ENCODE peak calls at places on chromosomes 12 and 14, in six cellular contexts. M, W, F, O, B and L are unnamed samples.

GRCh38 chr14:81302613-81303012 is 81.9 kb upstream of the GTF2A1 start:
- DNase-seq in F (no peak), B (no peak), M (no peak), W (peak), O (no peak), L (no peak)

GRCh38 chr12:60148831-60149230 is 553.0 kb downstream of the SLC16A7 start:
- DNase-seq in F (no peak), W (peak), O (no peak), B (no peak), M (no peak), L (no peak)

GRCh38 chr12:52693261-52693660 is 10.1 kb downstream of the KRT77 start:
- DNase-seq in B (no peak), M (no peak), F (no peak), O (no peak), W (no peak), L (no peak)

GRCh38 chr14:103994535-103995184 is 52.3 kb upstream of the RD3L start:
- DNase-seq in M (no peak), W (peak), F (no peak), B (no peak), O (no peak), L (no peak)

GRCh38 chr12:25958254-25959068 is at the start of gene RASSF8:
- DNase-seq in W (peak), B (peak), M (no peak), F (peak), O (peak), L (no peak)

GRCh38 chr12:5479761-5480160 is 47.9 kb downstream of the NTF3 start:
- DNase-seq in M (no peak), W (no peak), F (no peak), O (no peak), B (no peak), L (no peak)

GRCh38 chr12:111074965-111075364 is 154.6 kb upstream of the MYL2 start:
- DNase-seq in B (no peak), M (no peak), W (no peak), O (no peak), F (no peak), L (no peak)

GRCh38 chr12:128288896-128289295 is 21.9 kb downstream of the TMEM132C start:
- DNase-seq in M (no peak), B (no peak), O (no peak), F (no peak), W (no peak), L (no peak)

GRCh38 chr12:52207895-52208294 is 16.1 kb upstream of the KRT80 start:
- DNase-seq in B (no peak), M (peak), W (no peak), O (no peak), F (no peak), L (no peak)

GRCh38 chr14:54310852-54311230 is 86.0 kb upstream of the CDKN3 start:
- DNase-seq in F (no peak), B (no peak), O (no peak), M (no peak), W (no peak), L (no peak)

GRCh38 chr12:125097427-125097826 is 32.2 kb downstream of the AACS start:
- DNase-seq in B (no peak), M (no peak), O (no peak), F (no peak), W (no peak), L (no peak)

GRCh38 chr14:73753887-73754880 is 40.0 kb upstream of the PNMA1 start:
- DNase-seq in M (no peak), O (no peak), W (peak), F (peak), B (peak), L (no peak)

GRCh38 chr12:65721541-65722190 is 102.6 kb upstream of the HMGA2 start:
- DNase-seq in W (no peak), F (no peak), M (no peak), B (no peak), O (no peak), L (no peak)

GRCh38 chr12:32198555-32198954 is 91.9 kb downstream of the BICD1 start:
- DNase-seq in W (peak), M (no peak), F (no peak), B (no peak), O (no peak), L (no peak)

GRCh38 chr12:83389237-83389996 is 702.7 kb downstream of the TMTC2 start:
- DNase-seq in B (no peak), F (no peak), W (no peak), M (no peak), O (peak), L (no peak)

GRCh38 chr12:75635606-75636444 is 124.4 kb upstream of the KRR1 start:
- DNase-seq in B (peak), O (no peak), M (no peak), F (no peak), W (peak), L (no peak)

GRCh38 chr14:37778135-37778943 is 182.9 kb downstream of the TTC6 start:
- DNase-seq in O (no peak), B (no peak), W (no peak), F (no peak), M (no peak), L (no peak)

GRCh38 chr14:72518809-72519377 is 375.0 kb downstream of the DPF3 start:
- DNase-seq in B (peak), O (no peak), F (no peak), W (no peak), M (no peak), L (no peak)

GRCh38 chr14:24806061-24806678 is 172.2 kb upstream of the GZMB start:
- DNase-seq in M (peak), B (peak), W (peak), F (no peak), O (peak), L (no peak)

GRCh38 chr14:76810525-76810924 is 2.2 kb downstream of the ANGEL1 start:
- DNase-seq in F (no peak), M (no peak), W (no peak), B (no peak), O (no peak), L (no peak)

GRCh38 chr12:46089414-46090162 is 99.2 kb upstream of the SCAF11 start:
- DNase-seq in W (no peak), M (no peak), O (no peak), B (no peak), F (no peak), L (no peak)

GRCh38 chr12:52903855-52904508 is 894 bp downstream of the KRT8 start:
- DNase-seq in F (no peak), W (peak), M (no peak), B (peak), O (peak), L (no peak)

GRCh38 chr12:71708658-71709057 is 22.8 kb downstream of the TMEM19 start:
- DNase-seq in F (no peak), B (no peak), M (no peak), O (no peak), W (peak), L (no peak)

GRCh38 chr12:113116875-113117274 is 18.7 kb downstream of the RASAL1 start:
- DNase-seq in F (peak), O (no peak), M (no peak), W (no peak), B (no peak), L (no peak)

GRCh38 chr12:114888458-114888857 is 204.5 kb upstream of the TBX3 start:
- DNase-seq in M (no peak), F (no peak), B (no peak), W (peak), O (no peak), L (no peak)

GRCh38 chr12:88860846-88861245 is 280.6 kb upstream of the KITLG start:
- DNase-seq in W (no peak), F (no peak), O (no peak), B (no peak), M (no peak), L (no peak)